ENCODE peak calls at places on chromosome 7, in four cellular contexts. B, A, G and Q are unnamed samples.

GRCh38 chr7:92633211-92633906 is 43.2 kb upstream of the FAM133B start:
- DNase-seq in B (peak), A (no peak), G (peak), Q (peak)

GRCh38 chr7:64687249-64687648 is 21.3 kb downstream of the ZNF107 start:
- DNase-seq in B (no peak), A (no peak), G (no peak), Q (no peak)

GRCh38 chr7:36651404-36651803 is 72.9 kb downstream of the AOAH start:
- DNase-seq in B (peak), A (no peak), G (peak), Q (no peak)

GRCh38 chr7:128410092-128410665 is 397 bp upstream of the IMPDH1 start:
- DNase-seq in B (peak), A (peak), G (peak), Q (peak)

GRCh38 chr7:126228356-126229061 is 1024.2 kb downstream of the GRM8 start:
- DNase-seq in B (no peak), A (no peak), G (no peak), Q (no peak)

GRCh38 chr7:128842674-128843641 is 12.8 kb downstream of the FLNC start:
- DNase-seq in B (no peak), A (peak), G (no peak), Q (peak)

GRCh38 chr7:135510603-135511183 is 791 bp upstream of the CNOT4 start:
- DNase-seq in B (peak), A (no peak), G (no peak), Q (peak)

GRCh38 chr7:120862987-120863386 is 5.0 kb upstream of the TSPAN12 start:
- DNase-seq in B (peak), A (no peak), G (no peak), Q (no peak)

GRCh38 chr7:117135553-117135891 is 182.2 kb downstream of the ST7 start:
- DNase-seq in B (no peak), A (no peak), G (no peak), Q (no peak)

GRCh38 chr7:21426286-21426957 is 1.5 kb upstream of the SP4 start:
- DNase-seq in B (peak), A (no peak), G (no peak), Q (no peak)

GRCh38 chr7:57529931-57530330 is 80.0 kb downstream of the ZNF716 start:
- DNase-seq in B (no peak), A (no peak), G (no peak), Q (no peak)

GRCh38 chr7:11373546-11374142 is 400.0 kb downstream of the PHF14 start:
- DNase-seq in B (peak), A (no peak), G (no peak), Q (no peak)

GRCh38 chr7:69982197-69982596 is 383.9 kb downstream of the AUTS2 start:
- DNase-seq in B (no peak), A (no peak), G (no peak), Q (no peak)

GRCh38 chr7:122438492-122438891 is 133.9 kb upstream of the FEZF1 start:
- DNase-seq in B (no peak), A (no peak), G (no peak), Q (no peak)

GRCh38 chr7:7962851-7963250 is 5.7 kb upstream of the GLCCI1 start:
- DNase-seq in B (no peak), A (no peak), G (peak), Q (no peak)

GRCh38 chr7:106018566-106019338 is 55.7 kb downstream of the CDHR3 start:
- DNase-seq in B (no peak), A (no peak), G (no peak), Q (no peak)

GRCh38 chr7:48168159-48168558 is 3.1 kb upstream of the ABCA13 start:
- DNase-seq in B (peak), A (no peak), G (no peak), Q (no peak)

GRCh38 chr7:126450269-126450671 is 802.5 kb downstream of the GRM8 start:
- DNase-seq in B (no peak), A (no peak), G (no peak), Q (no peak)

GRCh38 chr7:65892169-65892568 is 19.3 kb downstream of the VKORC1L1 start:
- DNase-seq in B (no peak), A (no peak), G (no peak), Q (no peak)

DNA sequence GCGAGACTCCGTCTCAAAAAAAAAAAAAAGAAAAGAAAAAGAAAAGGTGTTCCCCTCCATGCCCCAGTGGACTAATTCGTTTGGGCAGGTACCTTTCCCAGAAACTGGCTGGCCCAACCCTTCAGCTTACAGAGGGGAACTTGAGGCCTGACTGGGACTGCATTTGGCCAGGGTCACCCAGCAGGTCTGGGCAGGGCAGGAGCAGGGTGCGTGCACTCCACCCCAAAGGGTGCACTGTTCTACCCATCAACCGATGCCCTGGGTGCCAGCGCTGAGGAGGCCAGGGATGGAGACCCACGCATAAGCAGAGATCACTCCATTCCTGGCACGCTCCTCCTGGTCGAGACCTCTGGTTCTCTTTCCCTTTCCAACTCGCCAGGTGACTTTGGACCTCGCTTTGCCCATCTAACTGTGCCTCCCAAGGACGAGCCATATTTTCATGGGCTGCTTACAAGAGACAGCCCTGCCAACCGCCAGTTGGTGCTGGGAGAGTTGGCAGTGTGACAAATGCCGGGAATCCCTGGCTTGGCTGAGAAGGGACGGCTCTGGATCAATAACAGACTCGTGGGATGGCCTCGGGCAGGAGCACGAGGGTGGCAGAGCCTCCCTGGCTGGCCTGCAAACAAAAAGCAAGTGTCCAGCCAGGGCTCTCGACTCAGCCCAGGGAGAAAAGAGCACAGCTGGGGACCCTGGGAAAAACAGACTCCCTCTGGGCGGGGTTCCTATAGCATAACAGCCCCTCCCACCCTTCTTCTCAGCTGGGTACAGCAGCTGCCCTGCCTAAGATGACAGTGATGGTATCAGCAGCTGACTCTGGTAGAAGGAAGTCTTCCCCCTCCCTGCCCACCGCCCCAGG is 7.9 kb downstream of the HSPB1 start:
- DNase-seq in B (no peak), A (no peak), G (no peak), Q (peak)
- TF ChIP-seq CTCF in B (no peak), A (no peak), G (no peak), Q (no peak)

GRCh38 chr7:23472974-23473847 is 2.9 kb upstream of the IGF2BP3 start:
- DNase-seq in B (no peak), A (no peak), G (no peak), Q (no peak)
- H3K4me3 ChIP-seq in B (no peak), A (peak), G (peak), Q (no peak)

GRCh38 chr7:101216860-101217387 is 457 bp downstream of the PLOD3 start:
- DNase-seq in B (no peak), A (no peak), G (no peak), Q (peak)
- TF ChIP-seq CTCF in B (peak), A (no peak), G (no peak), Q (no peak)

GRCh38 chr7:13834328-13834761 is 155.1 kb downstream of the ETV1 start:
- DNase-seq in B (no peak), A (no peak), G (no peak), Q (no peak)

GRCh38 chr7:13833872-13834271 is 155.6 kb downstream of the ETV1 start:
- DNase-seq in B (no peak), A (no peak), G (no peak), Q (no peak)

GRCh38 chr7:13839063-13839462 is 150.4 kb downstream of the ETV1 start:
- DNase-seq in B (no peak), A (no peak), G (no peak), Q (no peak)

GRCh38 chr7:13832346-13832745 is 157.1 kb downstream of the ETV1 start:
- DNase-seq in B (peak), A (no peak), G (no peak), Q (no peak)

GRCh38 chr7:13835442-13835841 is 154.0 kb downstream of the ETV1 start:
- DNase-seq in B (no peak), A (no peak), G (no peak), Q (no peak)
- H3K4me3 ChIP-seq in B (no peak), A (no peak), G (no peak), Q (no peak)